ENCODE peak calls at places on chromosomes 1 and 21, in five cellular contexts. Y is MM.1S; F is GM23248; L is CD8-positive, alpha-beta memory T cell; X is GM12878. H is an unnamed sample.
A peak's percentile ranks its signal among the peaks of the same experiment; 100 is the strongest.

GRCh38 chr1:48619529-48619928 is 147.5 kb upstream of the SPATA6 start:
- DNase-seq in X (no peak), Y (no peak), L (no peak), F (peak; percentile 44), H (no peak)

GRCh38 chr21:15706686-15707085 is 23.1 kb upstream of the USP25 start:
- DNase-seq in F (peak; percentile 94), L (no peak), X (no peak), Y (no peak), H (no peak)

GRCh38 chr1:83762419-83762818 is 236.5 kb downstream of the TTLL7 start:
- DNase-seq in X (no peak), Y (no peak), F (no peak), L (no peak), H (no peak)

GRCh38 chr21:45102391-45102932 is 28.1 kb downstream of the ADARB1 start:
- DNase-seq in Y (no peak), F (peak; percentile 80), L (no peak), X (no peak), H (no peak)

GRCh38 chr1:79100385-79100784 is 93.9 kb upstream of the ADGRL4 start:
- DNase-seq in Y (no peak), F (peak; percentile 84), L (no peak), X (no peak), H (no peak)

GRCh38 chr1:159197767-159198557 is 6.7 kb upstream of the ACKR1 start:
- DNase-seq in Y (peak; percentile 81), X (no peak), L (no peak), F (peak; percentile 84), H (peak; percentile 74)

GRCh38 chr1:20896824-20897223 is 109.7 kb upstream of the HP1BP3 start:
- DNase-seq in F (peak; percentile 55), Y (no peak), L (no peak), X (no peak), H (no peak)

GRCh38 chr1:154386643-154387352 is 18.3 kb upstream of the IL6R start:
- DNase-seq in X (no peak), L (peak; percentile 78), F (peak; percentile 61), Y (no peak), H (no peak)

GRCh38 chr21:35441868-35442582 is 392.9 kb upstream of the RUNX1 start:
- DNase-seq in Y (no peak), F (no peak), L (no peak), X (no peak), H (no peak)

GRCh38 chr1:67646145-67647035 is 38.6 kb upstream of the GADD45A start:
- DNase-seq in Y (no peak), X (no peak), F (peak; percentile 11), L (no peak), H (peak; percentile 20)

DNA sequence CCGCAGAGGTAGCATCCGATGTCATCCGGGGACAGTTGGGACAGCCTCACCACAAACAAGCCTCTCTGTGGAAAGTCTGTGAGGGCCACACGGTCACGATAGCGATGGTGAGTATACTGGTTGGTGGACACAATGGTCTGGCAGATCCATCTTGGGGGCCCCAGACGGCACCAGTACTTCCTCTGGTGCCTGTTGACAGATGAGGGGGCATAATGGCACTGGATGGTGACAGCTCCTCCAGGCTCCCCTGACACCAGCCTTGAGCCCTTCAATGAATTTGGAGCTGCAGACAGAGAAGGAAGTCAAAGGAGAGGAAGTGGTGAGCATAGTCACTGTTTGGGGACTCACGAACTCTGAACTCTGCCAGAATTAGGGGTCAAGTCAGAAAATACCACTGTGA is 8.0 kb downstream of the FCAMR start:
- DNase-seq in X (no peak), Y (no peak), L (no peak), F (no peak), H (no peak)
- H3K4me1 ChIP-seq in X (peaks cover 7% of the 10 kb centered on the region), Y (peaks cover 3% of the 10 kb centered on the region), L (peaks cover 16% of the 10 kb centered on the region), F (no peaks in the 10 kb centered on the region), H (peaks cover 2% of the 10 kb centered on the region)

DNA sequence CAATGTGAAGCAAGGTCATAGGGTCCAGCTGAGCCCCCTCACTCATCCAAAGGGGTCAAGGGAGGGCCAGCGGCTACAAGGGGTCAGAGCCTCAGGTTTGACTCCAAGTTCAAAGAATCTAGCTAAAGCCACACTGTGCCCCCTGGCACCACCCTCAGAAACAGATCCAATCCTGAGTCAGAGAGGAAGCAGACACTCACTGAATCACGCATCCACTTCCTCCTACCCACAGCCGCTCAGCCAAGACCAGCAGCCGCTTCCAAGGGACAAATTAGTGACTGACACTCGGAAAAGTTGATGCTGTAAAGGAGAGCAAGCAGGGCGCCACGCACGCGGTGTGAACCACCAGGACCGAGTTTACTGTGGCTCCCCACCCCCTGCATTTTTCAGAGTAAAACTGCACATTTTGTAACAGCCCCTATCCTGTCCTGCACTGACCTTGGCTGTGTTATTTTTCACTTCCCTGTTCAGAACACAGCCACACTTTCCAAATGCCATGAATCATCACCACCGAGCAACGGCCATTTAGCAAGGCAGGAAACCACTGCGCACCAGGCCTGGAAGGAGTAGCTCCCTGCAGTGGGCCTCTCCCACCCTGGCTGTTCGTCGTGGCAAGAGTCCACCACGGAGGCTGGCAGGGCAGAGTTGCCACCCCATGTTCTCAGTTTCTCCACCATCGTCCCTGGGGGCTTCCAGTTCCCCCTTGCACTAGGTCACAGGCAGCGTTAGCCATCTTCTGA is 147.8 kb downstream of the TOMM20 start:
- DNase-seq in X (peak; percentile 85), Y (peak; percentile 4), L (peak; percentile 74), F (peak; percentile 98), H (peak; percentile 59)
- H3K4me1 ChIP-seq in X (peaks cover 85% of the 10 kb centered on the region), Y (peaks cover 30% of the 10 kb centered on the region), L (peaks cover 38% of the 10 kb centered on the region), F (peaks cover 67% of the 10 kb centered on the region), H (peaks cover 78% of the 10 kb centered on the region)

GRCh38 chr1:22806584-22806983 is 95.9 kb downstream of the EPHB2 start:
- DNase-seq in F (no peak), X (no peak), L (no peak), Y (no peak), H (no peak)
- H3K4me1 ChIP-seq in F (peaks cover 32% of the 10 kb centered on the region), X (peaks cover 13% of the 10 kb centered on the region), L (no peaks in the 10 kb centered on the region), Y (no peaks in the 10 kb centered on the region), H (peaks cover 15% of the 10 kb centered on the region)

DNA sequence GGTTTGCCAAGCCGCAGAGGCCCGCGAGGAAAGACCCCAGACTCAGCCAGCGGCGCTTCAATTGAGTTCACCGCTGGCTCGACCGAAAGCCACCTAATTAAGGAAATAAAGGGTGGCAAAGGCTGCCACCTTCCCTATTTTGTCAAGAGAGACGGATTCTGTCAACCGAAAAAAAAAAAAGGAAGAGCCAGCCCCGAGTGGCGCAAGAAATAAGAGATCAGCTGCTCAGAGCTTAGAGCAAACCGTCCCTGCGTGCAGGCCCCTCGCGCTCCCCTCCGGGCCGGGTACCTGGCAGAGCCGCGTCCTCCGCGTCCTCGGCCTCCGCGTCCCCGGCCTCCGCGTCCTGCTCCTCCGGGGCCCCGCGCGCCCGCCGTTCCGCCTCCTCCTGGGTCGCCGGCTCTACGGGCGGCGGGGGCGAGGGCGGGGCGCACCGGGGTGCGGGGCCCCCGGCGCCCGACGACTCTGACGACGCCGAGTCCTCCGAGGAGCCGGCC is 989 bp downstream of the CCSAP start:
- DNase-seq in L (no peak), Y (no peak), X (no peak), F (peak; percentile 65), H (no peak)
- H3K4me1 ChIP-seq in L (peaks cover 14% of the 10 kb centered on the region), Y (peaks cover 22% of the 10 kb centered on the region), X (peaks cover 6% of the 10 kb centered on the region), F (peaks cover 3% of the 10 kb centered on the region), H (no peaks in the 10 kb centered on the region)

GRCh38 chr1:198633675-198634121 is 5.1 kb upstream of the PTPRC start:
- DNase-seq in F (no peak), X (no peak), Y (peak; percentile 3), L (no peak), H (no peak)
- H3K4me1 ChIP-seq in F (no peaks in the 10 kb centered on the region), X (peaks cover 18% of the 10 kb centered on the region), Y (no peaks in the 10 kb centered on the region), L (peaks cover 90% of the 10 kb centered on the region), H (no peaks in the 10 kb centered on the region)

GRCh38 chr1:207860531-207860930 is 50.4 kb downstream of the CD34 start:
- DNase-seq in X (no peak), L (no peak), F (no peak), Y (no peak), H (no peak)

GRCh38 chr1:207858806-207859205 is 52.1 kb downstream of the CD34 start:
- DNase-seq in X (no peak), Y (no peak), L (no peak), F (no peak), H (no peak)

GRCh38 chr1:207861442-207862177 is 49.3 kb downstream of the CD34 start:
- DNase-seq in F (no peak), L (peak; percentile 74), Y (no peak), X (peak; percentile 44), H (peak; percentile 69)

GRCh38 chr1:207863893-207864535 is 46.9 kb downstream of the CD34 start:
- DNase-seq in F (no peak), L (peak; percentile 66), Y (peak; percentile 17), X (peak; percentile 70), H (no peak)

DNA sequence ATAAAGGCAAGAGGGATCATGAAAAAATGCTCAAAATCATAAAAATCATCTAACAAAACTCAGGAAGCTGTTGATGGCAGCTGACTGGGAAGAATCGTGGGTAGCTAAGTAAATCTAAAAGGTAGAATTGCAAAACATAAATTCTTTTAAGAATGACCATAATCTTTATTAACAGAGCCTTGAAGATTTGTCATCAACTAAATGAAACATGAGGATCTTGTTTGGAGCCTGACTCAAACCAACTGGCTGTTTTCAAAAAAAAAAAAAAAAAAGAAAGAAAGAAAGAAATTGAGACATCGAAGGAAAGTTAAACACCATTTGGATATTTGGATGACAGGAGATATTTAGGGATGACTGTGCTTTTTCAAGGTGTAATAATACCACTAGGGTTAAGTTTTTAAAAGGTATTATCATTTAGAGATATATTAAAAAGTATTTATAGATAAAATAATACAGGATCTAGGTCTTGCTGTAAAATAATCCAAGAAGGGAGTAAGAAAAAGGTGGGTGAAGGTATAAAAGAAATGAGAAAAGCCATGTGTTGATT is 48.6 kb downstream of the CD34 start:
- DNase-seq in L (no peak), X (no peak), F (peak; percentile 76), Y (no peak), H (no peak)
- H3K4me1 ChIP-seq in L (peaks cover 89% of the 10 kb centered on the region), X (peaks cover 43% of the 10 kb centered on the region), F (peaks cover 17% of the 10 kb centered on the region), Y (peaks cover 4% of the 10 kb centered on the region), H (peaks cover 47% of the 10 kb centered on the region)

H was measured in thyroid gland.